ENCODE peak calls at places on chromosomes 5 and 9, in five cellular contexts. Y, L, M, B and E are unnamed samples.
A peak's percentile ranks its signal among the peaks of the same experiment; 100 is the strongest.

GRCh38 chr5:61744690-61745619 is 412.9 kb downstream of the ZSWIM6 start:
- DNase-seq in L (no peak), M (no peak), Y (no peak), B (no peak), E (no peak)

GRCh38 chr5:82320971-82321370 is 42.8 kb upstream of the RPS23 start:
- DNase-seq in B (no peak), L (no peak), Y (no peak), M (no peak), E (no peak)

GRCh38 chr5:14532180-14532579 is 49.4 kb upstream of the OTULINL start:
- DNase-seq in B (no peak), L (no peak), M (no peak), Y (no peak), E (no peak)

GRCh38 chr9:14715102-14715501 is 7.4 kb downstream of the CER1 start:
- DNase-seq in L (no peak), B (no peak), Y (no peak), M (no peak), E (no peak)

GRCh38 chr5:84131372-84131771 is 253.3 kb downstream of the EDIL3 start:
- DNase-seq in B (no peak), L (no peak), M (no peak), Y (no peak), E (no peak)

GRCh38 chr5:81189875-81190467 is 43.2 kb upstream of the CKMT2 start:
- DNase-seq in Y (no peak), L (no peak), B (no peak), M (no peak), E (no peak)

GRCh38 chr5:421287-421880 is 21.6 kb upstream of the EXOC3 start:
- DNase-seq in L (no peak), M (no peak), Y (no peak), B (no peak), E (no peak)

GRCh38 chr9:132211570-132211969 is 49.7 kb downstream of the NTNG2 start:
- DNase-seq in M (no peak), Y (no peak), L (no peak), B (no peak), E (no peak)

GRCh38 chr5:150904479-150905311 is at the start of gene ZNF300:
- DNase-seq in M (peak; percentile 88), B (peak; percentile 33), Y (peak; percentile 56), L (peak; percentile 87), E (peak; percentile 83)

GRCh38 chr5:149113669-149114068 is 27.6 kb upstream of the ABLIM3 start:
- DNase-seq in L (no peak), B (no peak), Y (no peak), M (peak; percentile 46), E (peak; percentile 87)

GRCh38 chr5:13662646-13663045 is 281.8 kb downstream of the DNAH5 start:
- DNase-seq in L (no peak), B (no peak), M (no peak), Y (no peak), E (no peak)

GRCh38 chr9:83701769-83702168 is 6.0 kb downstream of the UBQLN1 start:
- DNase-seq in L (no peak), B (no peak), Y (no peak), M (no peak), E (peak; percentile 64)

GRCh38 chr9:136787690-136788400 is 3.3 kb upstream of the TMEM141 start:
- DNase-seq in L (peak; percentile 88), M (no peak), Y (peak; percentile 74), B (no peak), E (no peak)

GRCh38 chr5:141777130-141777529 is 95.1 kb upstream of the ARAP3 start:
- DNase-seq in Y (no peak), B (no peak), L (no peak), M (no peak), E (no peak)

GRCh38 chr5:160887780-160888179 is 35.8 kb upstream of the ATP10B start:
- DNase-seq in L (peak; percentile 59), M (no peak), B (no peak), Y (no peak), E (no peak)

GRCh38 chr5:9429691-9430215 is 116.1 kb downstream of the SEMA5A start:
- DNase-seq in B (no peak), Y (no peak), M (no peak), L (no peak), E (no peak)

GRCh38 chr5:546376-546908 is 22.2 kb upstream of the SLC9A3 start:
- DNase-seq in B (no peak), M (no peak), L (peak; percentile 76), Y (no peak), E (no peak)

GRCh38 chr5:126385509-126385908 is 37.7 kb upstream of the GRAMD2B start:
- DNase-seq in B (no peak), Y (no peak), L (no peak), M (no peak), E (no peak)

GRCh38 chr5:51832934-51833470 is 449.8 kb downstream of the ISL1 start:
- DNase-seq in L (no peak), Y (no peak), M (no peak), B (no peak), E (no peak)

GRCh38 chr9:101706929-101707328 is 31.5 kb downstream of the GRIN3A start:
- DNase-seq in L (no peak), B (no peak), M (no peak), Y (no peak), E (no peak)

GRCh38 chr9:135296783-135297715 is 182.5 kb upstream of the PPP1R26 start:
- DNase-seq in B (no peak), Y (no peak), M (no peak), L (no peak), E (no peak)

GRCh38 chr9:80839821-80840670 is 849.3 kb downstream of the TLE1 start:
- DNase-seq in Y (no peak), L (no peak), B (no peak), M (no peak), E (no peak)

GRCh38 chr5:177546262-177546741 is 8.1 kb downstream of the FAM193B start:
- DNase-seq in M (peak; percentile 95), Y (no peak), B (peak; percentile 65), L (peak; percentile 29), E (peak; percentile 86)

GRCh38 chr5:174045470-174046025 is at the start of gene NSG2:
- DNase-seq in M (peak; percentile 56), L (peak; percentile 40), Y (no peak), B (no peak), E (peak; percentile 31)

GRCh38 chr9:75369989-75370388 is 281.7 kb downstream of the OSTF1 start:
- DNase-seq in Y (no peak), L (no peak), M (no peak), B (no peak), E (no peak)

GRCh38 chr5:14685757-14686156 is 21.2 kb downstream of the OTULIN start:
- DNase-seq in B (no peak), L (peak; percentile 33), Y (peak; percentile 31), M (peak; percentile 33), E (no peak)

GRCh38 chr9:136403915-136404800 is 4.2 kb upstream of the SNAPC4 start:
- DNase-seq in Y (peak; percentile 27), B (no peak), L (no peak), M (no peak), E (no peak)

GRCh38 chr5:87113848-87114247 is 153.8 kb upstream of the RASA1 start:
- DNase-seq in L (no peak), M (peak; percentile 44), B (no peak), Y (no peak), E (no peak)

GRCh38 chr9:91156451-91157234 is 205.1 kb downstream of the AUH start:
- DNase-seq in L (peak; percentile 69), M (no peak), Y (no peak), B (no peak), E (no peak)

DNA sequence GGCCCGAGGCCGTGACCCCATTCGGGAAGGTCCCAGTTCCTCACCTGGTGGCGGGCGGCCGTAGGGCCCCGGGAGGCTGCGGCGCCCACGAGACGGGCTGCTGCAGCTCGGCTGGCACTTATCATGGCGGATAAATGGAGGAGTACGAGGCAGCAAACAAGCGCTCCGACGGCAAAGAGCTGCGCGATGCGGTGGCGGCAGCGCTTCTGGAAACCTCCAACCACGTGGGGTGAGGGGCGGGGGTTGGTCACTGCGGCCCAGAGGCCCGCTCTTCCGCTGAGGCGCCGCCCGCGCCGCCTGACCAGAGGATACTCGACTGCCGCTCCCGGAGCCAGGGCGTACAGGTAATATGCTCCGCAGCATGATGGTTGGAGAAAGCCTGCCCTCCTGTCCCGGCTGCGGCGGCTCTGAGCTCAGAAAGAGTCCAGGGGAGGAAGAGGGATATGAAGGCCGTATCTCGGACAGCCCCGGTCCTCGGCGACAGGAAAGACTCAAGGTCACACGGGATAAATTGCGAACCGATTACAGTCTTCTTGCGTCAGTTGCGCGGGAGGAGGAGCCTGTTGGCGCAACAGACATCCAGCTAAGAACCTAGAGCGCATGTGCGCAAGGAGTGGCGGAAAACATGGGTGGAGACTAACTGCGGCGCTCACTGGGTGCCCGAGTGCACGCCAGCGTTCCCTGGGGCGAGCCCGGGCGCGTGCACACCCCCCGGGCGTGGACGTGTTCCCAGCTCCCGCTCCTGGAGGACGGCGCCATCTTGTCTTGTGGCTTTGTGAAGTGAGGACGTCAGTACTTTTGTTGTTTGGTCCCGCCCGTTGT is at the start of gene HSPA9:
- DNase-seq in Y (peak; percentile 95), B (peak; percentile 96), M (peak; percentile 99), L (peak; percentile 98), E (peak; percentile 96)
- TF ChIP-seq CTCF in Y (no peak), B (peak; percentile 34), M (no peak), L (no peak), E (no peak)

GRCh38 chr9:113596616-113597320 is 133.2 kb downstream of the RGS3 start:
- DNase-seq in M (no peak), L (no peak), B (no peak), Y (no peak), E (no peak)
- H3K4me3 ChIP-seq in M (peak overlapping the region; percentile 10), L (no peak overlapping the region), B (peak overlapping the region; percentile 83), Y (no peak overlapping the region), E (peak overlapping the region; percentile 98)

GRCh38 chr5:7597058-7597457 is 201.1 kb downstream of the ADCY2 start:
- DNase-seq in M (no peak), Y (no peak), B (no peak), L (no peak), E (no peak)

GRCh38 chr5:7589800-7590199 is 193.9 kb downstream of the ADCY2 start:
- DNase-seq in M (no peak), L (no peak), Y (no peak), B (no peak), E (no peak)

DNA sequence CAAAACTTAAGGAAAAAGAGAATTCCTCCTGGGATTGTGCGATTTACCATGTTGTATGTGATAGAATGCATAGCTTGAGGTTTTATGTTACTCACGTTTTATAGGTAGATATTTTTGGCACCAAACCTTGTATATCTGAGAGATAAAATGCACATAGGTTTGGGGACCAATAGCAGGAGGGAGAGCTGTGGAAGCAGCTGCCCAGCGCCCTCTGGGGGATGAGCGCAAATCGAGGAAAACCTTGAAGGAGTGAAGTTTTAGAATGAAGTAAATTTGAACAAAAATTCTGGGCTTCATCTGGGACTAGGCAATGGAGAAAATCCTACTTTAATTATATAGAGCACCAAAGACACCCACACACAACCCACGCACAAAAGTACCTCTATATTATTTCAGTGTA is 197.0 kb downstream of the ADCY2 start:
- DNase-seq in Y (no peak), M (no peak), B (no peak), L (no peak), E (no peak)
- TF ChIP-seq CTCF in Y (no peak), M (no peak), B (no peak), L (no peak), E (peak; percentile 64)

DNA sequence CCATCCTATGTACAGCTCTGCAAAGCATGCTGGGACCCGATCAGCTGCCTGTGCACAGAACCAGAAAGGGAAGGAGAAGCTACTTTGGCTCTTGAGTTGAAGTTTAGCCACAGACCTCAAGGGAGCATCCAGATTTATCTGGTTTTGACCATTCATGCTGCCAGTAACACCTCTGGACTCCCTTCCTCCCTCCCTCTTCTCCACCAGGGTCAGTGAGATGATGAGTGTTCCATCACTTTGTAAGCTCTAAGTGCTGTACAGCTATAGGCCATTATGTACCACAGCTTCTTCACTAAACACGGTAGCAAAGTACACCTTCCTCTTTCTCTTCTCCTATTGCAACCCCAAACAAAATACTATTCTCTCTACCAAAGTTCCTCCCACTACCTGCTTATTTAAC is 77.9 kb downstream of the GLIS3 start:
- DNase-seq in M (no peak), L (no peak), Y (no peak), B (no peak), E (no peak)
- H3K4me3 ChIP-seq in M (no peak overlapping the region), L (no peak overlapping the region), Y (no peak overlapping the region), B (no peak overlapping the region), E (no peak overlapping the region)